ENCODE peak calls at places on chromosomes 3 and 15, in six cellular contexts. One of them, this sample, is unnamed.

GRCh38 chr15:35182841-35183479 is 97.9 kb upstream of the NANOGP8 start:
- DNase-seq in HepG2: no peak
- DNase-seq in WTC11: peak; percentile 77
- DNase-seq in A549: no peak
- DNase-seq in K562: no peak
- DNase-seq in H1: peak; percentile 75
- DNase-seq in this sample: no peak

GRCh38 chr3:124248471-124249028 is 256.6 kb upstream of the ROPN1 start:
- DNase-seq in H1: no peak
- DNase-seq in A549: peak; percentile 28
- DNase-seq in HepG2: no peak
- DNase-seq in K562: peak; percentile 2
- DNase-seq in WTC11: no peak
- DNase-seq in this sample: peak; percentile 79

GRCh38 chr15:51286816-51287215 is 51.6 kb downstream of the CYP19A1 start:
- DNase-seq in H1: no peak
- DNase-seq in A549: no peak
- DNase-seq in K562: no peak
- DNase-seq in WTC11: no peak
- DNase-seq in HepG2: peak; percentile 15
- DNase-seq in this sample: no peak

GRCh38 chr3:195150194-195151118 is 120.5 kb downstream of the XXYLT1 start:
- DNase-seq in K562: peak; percentile 88
- DNase-seq in HepG2: no peak
- DNase-seq in A549: no peak
- DNase-seq in H1: peak; percentile 55
- DNase-seq in WTC11: no peak
- DNase-seq in this sample: peak; percentile 99

GRCh38 chr15:65525622-65526021 is 4.6 kb upstream of the HACD3 start:
- DNase-seq in A549: no peak
- DNase-seq in HepG2: no peak
- DNase-seq in K562: peak; percentile 30
- DNase-seq in WTC11: no peak
- DNase-seq in H1: no peak
- DNase-seq in this sample: peak; percentile 59

GRCh38 chr3:43465109-43465508 is 156.7 kb downstream of the ANO10 start:
- DNase-seq in H1: no peak
- DNase-seq in HepG2: no peak
- DNase-seq in A549: no peak
- DNase-seq in WTC11: no peak
- DNase-seq in K562: no peak
- DNase-seq in this sample: peak; percentile 29

GRCh38 chr15:90463381-90463780 is 66.3 kb upstream of the CRTC3 start:
- DNase-seq in WTC11: no peak
- DNase-seq in H1: no peak
- DNase-seq in A549: no peak
- DNase-seq in K562: no peak
- DNase-seq in HepG2: no peak
- DNase-seq in this sample: peak; percentile 93

GRCh38 chr15:65431731-65432130 is 9.0 kb upstream of the IGDCC4 start:
- DNase-seq in WTC11: no peak
- DNase-seq in K562: no peak
- DNase-seq in H1: peak; percentile 22
- DNase-seq in A549: no peak
- DNase-seq in HepG2: no peak
- DNase-seq in this sample: no peak

GRCh38 chr3:58054652-58055051 is 46.4 kb downstream of the FLNB start:
- DNase-seq in H1: no peak
- DNase-seq in WTC11: no peak
- DNase-seq in K562: no peak
- DNase-seq in A549: no peak
- DNase-seq in HepG2: no peak
- DNase-seq in this sample: no peak

GRCh38 chr3:173911446-173911845 is 513.9 kb downstream of the NLGN1 start:
- DNase-seq in H1: no peak
- DNase-seq in K562: no peak
- DNase-seq in WTC11: no peak
- DNase-seq in HepG2: no peak
- DNase-seq in A549: no peak
- DNase-seq in this sample: no peak

GRCh38 chr3:173916799-173917198 is 519.3 kb downstream of the NLGN1 start:
- DNase-seq in K562: no peak
- DNase-seq in WTC11: no peak
- DNase-seq in H1: no peak
- DNase-seq in A549: no peak
- DNase-seq in HepG2: no peak
- DNase-seq in this sample: no peak

GRCh38 chr3:173912126-173912525 is 514.6 kb downstream of the NLGN1 start:
- DNase-seq in K562: no peak
- DNase-seq in HepG2: no peak
- DNase-seq in H1: no peak
- DNase-seq in WTC11: no peak
- DNase-seq in A549: no peak
- DNase-seq in this sample: no peak

GRCh38 chr3:173913397-173913796 is 515.9 kb downstream of the NLGN1 start:
- DNase-seq in H1: no peak
- DNase-seq in K562: peak; percentile 41
- DNase-seq in A549: no peak
- DNase-seq in HepG2: no peak
- DNase-seq in WTC11: no peak
- DNase-seq in this sample: peak; percentile 63

GRCh38 chr3:173913985-173914421 is 516.5 kb downstream of the NLGN1 start:
- DNase-seq in H1: no peak
- DNase-seq in K562: no peak
- DNase-seq in WTC11: no peak
- DNase-seq in A549: no peak
- DNase-seq in HepG2: no peak
- DNase-seq in this sample: no peak
- TF ChIP-seq JUN in H1: no peak
- TF ChIP-seq JUN in K562: no peak
- TF ChIP-seq JUN in WTC11: no peak
- TF ChIP-seq JUN in A549: no peak
- TF ChIP-seq JUN in HepG2: no peak
- TF ChIP-seq JUN in this sample: no peak

GRCh38 chr15:75061272-75061671 is 37.9 kb downstream of the PPCDC start:
- DNase-seq in WTC11: no peak
- DNase-seq in A549: no peak
- DNase-seq in H1: no peak
- DNase-seq in K562: no peak
- DNase-seq in HepG2: no peak
- DNase-seq in this sample: no peak
- TF ChIP-seq JUN in WTC11: no peak
- TF ChIP-seq JUN in A549: no peak
- TF ChIP-seq JUN in H1: no peak
- TF ChIP-seq JUN in K562: no peak
- TF ChIP-seq JUN in HepG2: no peak
- TF ChIP-seq JUN in this sample: no peak

GRCh38 chr3:100869787-100870186 is 123.4 kb downstream of the ABI3BP start:
- DNase-seq in HepG2: no peak
- DNase-seq in A549: no peak
- DNase-seq in H1: no peak
- DNase-seq in K562: no peak
- DNase-seq in WTC11: no peak
- DNase-seq in this sample: peak; percentile 87
- TF ChIP-seq JUN in HepG2: no peak
- TF ChIP-seq JUN in A549: no peak
- TF ChIP-seq JUN in H1: no peak
- TF ChIP-seq JUN in K562: no peak
- TF ChIP-seq JUN in WTC11: no peak
- TF ChIP-seq JUN in this sample: no peak

GRCh38 chr3:36992806-36993325 is at the start of gene EPM2AIP1:
- DNase-seq in A549: peak; percentile 100
- DNase-seq in K562: no peak
- DNase-seq in WTC11: peak; percentile 79
- DNase-seq in HepG2: no peak
- DNase-seq in H1: peak; percentile 85
- DNase-seq in this sample: no peak
- TF ChIP-seq JUN in A549: peak; percentile 73
- TF ChIP-seq JUN in K562: no peak
- TF ChIP-seq JUN in WTC11: no peak
- TF ChIP-seq JUN in HepG2: no peak
- TF ChIP-seq JUN in H1: no peak
- TF ChIP-seq JUN in this sample: no peak

GRCh38 chr15:23536659-23537058 is 28.8 kb upstream of the MKRN3 start:
- DNase-seq in K562: no peak
- DNase-seq in H1: no peak
- DNase-seq in WTC11: no peak
- DNase-seq in A549: no peak
- DNase-seq in HepG2: no peak
- DNase-seq in this sample: no peak
- TF ChIP-seq JUN in K562: no peak
- TF ChIP-seq JUN in H1: no peak
- TF ChIP-seq JUN in WTC11: no peak
- TF ChIP-seq JUN in A549: no peak
- TF ChIP-seq JUN in HepG2: no peak
- TF ChIP-seq JUN in this sample: no peak

DNA sequence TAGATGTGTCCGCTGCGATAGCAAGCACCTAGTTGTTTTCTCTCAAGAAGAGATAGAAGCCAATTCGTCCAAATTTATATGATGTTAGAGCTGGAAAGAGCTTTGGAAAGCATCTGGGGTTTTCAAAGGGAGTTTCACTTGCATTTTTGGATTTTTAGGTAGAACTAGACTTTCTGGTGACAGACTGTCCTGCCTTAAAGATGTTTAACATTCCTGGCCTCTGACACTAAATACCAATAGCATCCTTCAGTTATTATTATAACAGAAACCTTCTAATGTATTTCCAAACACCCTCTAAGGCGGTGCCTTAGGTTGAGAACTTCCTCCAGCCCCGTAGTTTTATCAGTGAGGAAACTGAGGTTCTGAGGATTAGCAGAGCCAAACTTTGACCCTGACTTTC is 305.3 kb downstream of the SATB1 start:
- DNase-seq in H1: no peak
- DNase-seq in WTC11: no peak
- DNase-seq in A549: no peak
- DNase-seq in K562: no peak
- DNase-seq in HepG2: no peak
- DNase-seq in this sample: no peak
- TF ChIP-seq JUN in H1: no peak
- TF ChIP-seq JUN in WTC11: no peak
- TF ChIP-seq JUN in A549: no peak
- TF ChIP-seq JUN in K562: no peak
- TF ChIP-seq JUN in HepG2: no peak
- TF ChIP-seq JUN in this sample: no peak

GRCh38 chr3:72487078-72487765 is 361.0 kb downstream of the SHQ1 start:
- DNase-seq in K562: peak; percentile 79
- DNase-seq in WTC11: no peak
- DNase-seq in A549: peak; percentile 40
- DNase-seq in HepG2: peak; percentile 5
- DNase-seq in H1: no peak
- DNase-seq in this sample: peak; percentile 45
- TF ChIP-seq JUN in K562: no peak
- TF ChIP-seq JUN in WTC11: no peak
- TF ChIP-seq JUN in A549: no peak
- TF ChIP-seq JUN in HepG2: no peak
- TF ChIP-seq JUN in H1: no peak
- TF ChIP-seq JUN in this sample: peak; percentile 67